ENCODE peak calls at places on chromosome 20, in five cellular contexts. One of them, this sample, is unnamed.

GRCh38 chr20:12053348-12053747 is 135.7 kb downstream of the BTBD3 start:
- DNase-seq in amniotic stem cell: no peak
- DNase-seq in mesothelial cell of epicardium: no peak
- DNase-seq in AG10803: peak
- DNase-seq in stimulated activated CD8-positive, alpha-beta memory T cell treated with anti-CD3 and anti-CD28 coated beads, Interleukin-15, amount 100 ng/mL, for 48 hours: no peak
- DNase-seq in this sample: peak

GRCh38 chr20:17491041-17491440 is 40.1 kb downstream of the BFSP1 start:
- DNase-seq in stimulated activated CD8-positive, alpha-beta memory T cell treated with anti-CD3 and anti-CD28 coated beads, Interleukin-15, amount 100 ng/mL, for 48 hours: no peak
- DNase-seq in mesothelial cell of epicardium: no peak
- DNase-seq in amniotic stem cell: no peak
- DNase-seq in AG10803: no peak
- DNase-seq in this sample: no peak

GRCh38 chr20:55160022-55160421 is 684.6 kb downstream of the DOK5 start:
- DNase-seq in mesothelial cell of epicardium: no peak
- DNase-seq in AG10803: peak
- DNase-seq in amniotic stem cell: no peak
- DNase-seq in stimulated activated CD8-positive, alpha-beta memory T cell treated with anti-CD3 and anti-CD28 coated beads, Interleukin-15, amount 100 ng/mL, for 48 hours: no peak
- DNase-seq in this sample: no peak

GRCh38 chr20:48651271-48651670 is 176.5 kb downstream of the PREX1 start:
- DNase-seq in AG10803: no peak
- DNase-seq in amniotic stem cell: no peak
- DNase-seq in mesothelial cell of epicardium: no peak
- DNase-seq in stimulated activated CD8-positive, alpha-beta memory T cell treated with anti-CD3 and anti-CD28 coated beads, Interleukin-15, amount 100 ng/mL, for 48 hours: no peak
- DNase-seq in this sample: no peak

GRCh38 chr20:36629719-36630340 is 16.2 kb downstream of the SLA2 start:
- DNase-seq in mesothelial cell of epicardium: no peak
- DNase-seq in amniotic stem cell: no peak
- DNase-seq in AG10803: no peak
- DNase-seq in stimulated activated CD8-positive, alpha-beta memory T cell treated with anti-CD3 and anti-CD28 coated beads, Interleukin-15, amount 100 ng/mL, for 48 hours: no peak
- DNase-seq in this sample: no peak

GRCh38 chr20:61184194-61184593 is 67.9 kb upstream of the CDH4 start:
- DNase-seq in mesothelial cell of epicardium: no peak
- DNase-seq in AG10803: peak
- DNase-seq in amniotic stem cell: no peak
- DNase-seq in stimulated activated CD8-positive, alpha-beta memory T cell treated with anti-CD3 and anti-CD28 coated beads, Interleukin-15, amount 100 ng/mL, for 48 hours: no peak
- DNase-seq in this sample: no peak

GRCh38 chr20:6908673-6909072 is 141.2 kb downstream of the BMP2 start:
- DNase-seq in stimulated activated CD8-positive, alpha-beta memory T cell treated with anti-CD3 and anti-CD28 coated beads, Interleukin-15, amount 100 ng/mL, for 48 hours: no peak
- DNase-seq in amniotic stem cell: no peak
- DNase-seq in mesothelial cell of epicardium: no peak
- DNase-seq in AG10803: no peak
- DNase-seq in this sample: no peak

GRCh38 chr20:11850901-11851300 is 66.8 kb upstream of the BTBD3 start:
- DNase-seq in AG10803: peak
- DNase-seq in mesothelial cell of epicardium: no peak
- DNase-seq in stimulated activated CD8-positive, alpha-beta memory T cell treated with anti-CD3 and anti-CD28 coated beads, Interleukin-15, amount 100 ng/mL, for 48 hours: no peak
- DNase-seq in amniotic stem cell: no peak
- DNase-seq in this sample: peak

GRCh38 chr20:2578430-2579192 is 42.2 kb downstream of the TMC2 start:
- DNase-seq in mesothelial cell of epicardium: peak
- DNase-seq in AG10803: no peak
- DNase-seq in stimulated activated CD8-positive, alpha-beta memory T cell treated with anti-CD3 and anti-CD28 coated beads, Interleukin-15, amount 100 ng/mL, for 48 hours: no peak
- DNase-seq in amniotic stem cell: no peak
- DNase-seq in this sample: no peak

GRCh38 chr20:17967595-17968365 is 814 bp downstream of the SNX5 start:
- DNase-seq in AG10803: peak
- DNase-seq in mesothelial cell of epicardium: no peak
- DNase-seq in amniotic stem cell: no peak
- DNase-seq in stimulated activated CD8-positive, alpha-beta memory T cell treated with anti-CD3 and anti-CD28 coated beads, Interleukin-15, amount 100 ng/mL, for 48 hours: no peak
- DNase-seq in this sample: peak

GRCh38 chr20:32465092-32465900 is 107.2 kb downstream of the ASXL1 start:
- DNase-seq in mesothelial cell of epicardium: no peak
- DNase-seq in AG10803: peak
- DNase-seq in stimulated activated CD8-positive, alpha-beta memory T cell treated with anti-CD3 and anti-CD28 coated beads, Interleukin-15, amount 100 ng/mL, for 48 hours: no peak
- DNase-seq in amniotic stem cell: no peak
- DNase-seq in this sample: no peak

GRCh38 chr20:64103871-64104666 is 3.3 kb downstream of the NPBWR2 start:
- DNase-seq in AG10803: no peak
- DNase-seq in stimulated activated CD8-positive, alpha-beta memory T cell treated with anti-CD3 and anti-CD28 coated beads, Interleukin-15, amount 100 ng/mL, for 48 hours: no peak
- DNase-seq in mesothelial cell of epicardium: peak
- DNase-seq in amniotic stem cell: no peak
- DNase-seq in this sample: no peak

GRCh38 chr20:38542994-38543906 is 37.7 kb upstream of the ADIG start:
- DNase-seq in stimulated activated CD8-positive, alpha-beta memory T cell treated with anti-CD3 and anti-CD28 coated beads, Interleukin-15, amount 100 ng/mL, for 48 hours: no peak
- DNase-seq in AG10803: peak
- DNase-seq in amniotic stem cell: no peak
- DNase-seq in mesothelial cell of epicardium: no peak
- DNase-seq in this sample: no peak

GRCh38 chr20:53322651-53323050 is 271.0 kb downstream of the ZNF217 start:
- DNase-seq in mesothelial cell of epicardium: no peak
- DNase-seq in AG10803: no peak
- DNase-seq in stimulated activated CD8-positive, alpha-beta memory T cell treated with anti-CD3 and anti-CD28 coated beads, Interleukin-15, amount 100 ng/mL, for 48 hours: peak
- DNase-seq in amniotic stem cell: no peak
- DNase-seq in this sample: no peak

GRCh38 chr20:37503256-37503927 is 17.7 kb upstream of the NNAT start:
- DNase-seq in stimulated activated CD8-positive, alpha-beta memory T cell treated with anti-CD3 and anti-CD28 coated beads, Interleukin-15, amount 100 ng/mL, for 48 hours: no peak
- DNase-seq in AG10803: no peak
- DNase-seq in amniotic stem cell: no peak
- DNase-seq in mesothelial cell of epicardium: no peak
- DNase-seq in this sample: no peak

This sample was measured in adipocyte.